ENCODE peak calls at places on chromosomes 12 and 14, in five cellular contexts. K, D, O, H and N are unnamed samples.

GRCh38 chr14:101624579-101624978 is 63.3 kb downstream of the DIO3 start:
- DNase-seq in K (no peak), D (no peak), O (no peak), H (no peak), N (no peak)

GRCh38 chr12:89448951-89449371 is 75.6 kb downstream of the GALNT4 start:
- DNase-seq in K (no peak), D (no peak), O (no peak), H (peak), N (no peak)

GRCh38 chr12:59317598-59317997 is 278.2 kb upstream of the SLC16A7 start:
- DNase-seq in K (no peak), D (no peak), O (no peak), H (no peak), N (no peak)

GRCh38 chr12:65466906-65467305 is 188.4 kb downstream of the MSRB3 start:
- DNase-seq in K (no peak), D (no peak), O (no peak), H (no peak), N (no peak)

GRCh38 chr14:24259282-24260025 is 3.5 kb downstream of the TGM1 start:
- DNase-seq in K (no peak), D (no peak), O (no peak), H (peak), N (peak)

GRCh38 chr12:76299536-76300296 is 48.5 kb downstream of the BBS10 start:
- DNase-seq in K (peak), D (no peak), O (peak), H (peak), N (no peak)

GRCh38 chr12:40375076-40375475 is 150.3 kb downstream of the LRRK2 start:
- DNase-seq in K (no peak), D (no peak), O (peak), H (no peak), N (no peak)

GRCh38 chr12:105025890-105026289 is 39.8 kb downstream of the NOPCHAP1 start:
- DNase-seq in K (no peak), D (no peak), O (no peak), H (peak), N (no peak)

GRCh38 chr12:102425109-102426009 is 55.0 kb downstream of the IGF1 start:
- DNase-seq in K (no peak), D (no peak), O (no peak), H (no peak), N (no peak)

GRCh38 chr12:112517730-112518129 is 99.0 kb downstream of the PTPN11 start:
- DNase-seq in K (no peak), D (no peak), O (no peak), H (no peak), N (no peak)

GRCh38 chr12:91774471-91774921 is 371.1 kb downstream of the BTG1 start:
- DNase-seq in K (no peak), D (no peak), O (no peak), H (peak), N (no peak)

GRCh38 chr14:22842211-22843122 is 6.1 kb downstream of the MMP14 start:
- DNase-seq in K (no peak), D (no peak), O (no peak), H (no peak), N (no peak)

GRCh38 chr12:107462428-107463332 is 222.9 kb upstream of the PWP1 start:
- DNase-seq in K (no peak), D (no peak), O (no peak), H (no peak), N (no peak)

GRCh38 chr14:70052990-70053389 is 135.8 kb downstream of the SLC8A3 start:
- DNase-seq in K (no peak), D (no peak), O (peak), H (peak), N (peak)